ENCODE peak calls at places on chromosomes 7 and 10, in four cellular contexts. One of them, this sample, is unnamed.
A peak's percentile ranks its signal among the peaks of the same experiment; 100 is the strongest.

GRCh38 chr10:73818402-73818801 is 7.0 kb upstream of the NDST2 start:
- DNase-seq in HCT116: no peak
- DNase-seq in endothelial cell of umbilical vein: no peak
- DNase-seq in HepG2: no peak
- DNase-seq in this sample: no peak

GRCh38 chr10:15237351-15237750 is 68.9 kb upstream of the NMT2 start:
- DNase-seq in HCT116: no peak
- DNase-seq in endothelial cell of umbilical vein: peak; percentile 42
- DNase-seq in HepG2: no peak
- DNase-seq in this sample: peak; percentile 65

GRCh38 chr7:30526163-30526562 is 21.5 kb upstream of the GGCT start:
- DNase-seq in HCT116: no peak
- DNase-seq in endothelial cell of umbilical vein: no peak
- DNase-seq in HepG2: no peak
- DNase-seq in this sample: no peak

GRCh38 chr7:50656141-50656895 is 91.1 kb upstream of the DDC start:
- DNase-seq in HCT116: no peak
- DNase-seq in endothelial cell of umbilical vein: no peak
- DNase-seq in HepG2: no peak
- DNase-seq in this sample: no peak

GRCh38 chr7:92751902-92752901 is 84.2 kb downstream of the CDK6 start:
- DNase-seq in HCT116: peak; percentile 77
- DNase-seq in endothelial cell of umbilical vein: peak; percentile 77
- DNase-seq in HepG2: peak; percentile 93
- DNase-seq in this sample: peak; percentile 95

GRCh38 chr10:86650151-86650550 is 4.2 kb upstream of the OPN4 start:
- DNase-seq in HCT116: no peak
- DNase-seq in endothelial cell of umbilical vein: no peak
- DNase-seq in HepG2: no peak
- DNase-seq in this sample: no peak

GRCh38 chr10:12730809-12731519 is 270.5 kb downstream of the CCDC3 start:
- DNase-seq in HCT116: no peak
- DNase-seq in endothelial cell of umbilical vein: no peak
- DNase-seq in HepG2: no peak
- DNase-seq in this sample: no peak

GRCh38 chr10:51325649-51326048 is 251.4 kb downstream of the PRKG1 start:
- DNase-seq in HCT116: no peak
- DNase-seq in endothelial cell of umbilical vein: no peak
- DNase-seq in HepG2: no peak
- DNase-seq in this sample: no peak

GRCh38 chr7:155402941-155403340 is 55.0 kb upstream of the EN2 start:
- DNase-seq in HCT116: no peak
- DNase-seq in endothelial cell of umbilical vein: no peak
- DNase-seq in HepG2: no peak
- DNase-seq in this sample: no peak

GRCh38 chr10:71534552-71535158 is 137.9 kb downstream of the CDH23 start:
- DNase-seq in HCT116: no peak
- DNase-seq in endothelial cell of umbilical vein: no peak
- DNase-seq in HepG2: no peak
- DNase-seq in this sample: no peak

GRCh38 chr7:1787241-1787640 is 117.2 kb downstream of the ELFN1 start:
- DNase-seq in HCT116: no peak
- DNase-seq in endothelial cell of umbilical vein: no peak
- DNase-seq in HepG2: no peak
- DNase-seq in this sample: no peak

GRCh38 chr10:102621418-102622325 is 22.6 kb upstream of the TRIM8 start:
- DNase-seq in HCT116: no peak
- DNase-seq in endothelial cell of umbilical vein: peak; percentile 59
- DNase-seq in HepG2: peak; percentile 60
- DNase-seq in this sample: peak; percentile 61

GRCh38 chr10:31765546-31765945 is 163.1 kb downstream of the ARHGAP12 start:
- DNase-seq in HCT116: no peak
- DNase-seq in endothelial cell of umbilical vein: no peak
- DNase-seq in HepG2: no peak
- DNase-seq in this sample: no peak

GRCh38 chr7:105890290-105890997 is 14.0 kb upstream of the ATXN7L1 start:
- DNase-seq in HCT116: no peak
- DNase-seq in endothelial cell of umbilical vein: no peak
- DNase-seq in HepG2: no peak
- DNase-seq in this sample: peak; percentile 67

GRCh38 chr7:133822001-133822641 is 305.0 kb upstream of the LRGUK start:
- DNase-seq in HCT116: no peak
- DNase-seq in endothelial cell of umbilical vein: no peak
- DNase-seq in HepG2: no peak
- DNase-seq in this sample: no peak

GRCh38 chr10:22333667-22334282 is 11.5 kb upstream of the SPAG6 start:
- DNase-seq in HCT116: no peak
- DNase-seq in endothelial cell of umbilical vein: no peak
- DNase-seq in HepG2: no peak
- DNase-seq in this sample: no peak

GRCh38 chr10:22334414-22335203 is 10.7 kb upstream of the SPAG6 start:
- DNase-seq in HCT116: no peak
- DNase-seq in endothelial cell of umbilical vein: no peak
- DNase-seq in HepG2: no peak
- DNase-seq in this sample: no peak

GRCh38 chr10:22338260-22338894 is 6.9 kb upstream of the SPAG6 start:
- DNase-seq in HCT116: no peak
- DNase-seq in endothelial cell of umbilical vein: no peak
- DNase-seq in HepG2: no peak
- DNase-seq in this sample: no peak

GRCh38 chr10:22333167-22333566 is 12.1 kb upstream of the SPAG6 start:
- DNase-seq in HCT116: no peak
- DNase-seq in endothelial cell of umbilical vein: no peak
- DNase-seq in HepG2: no peak
- DNase-seq in this sample: no peak

GRCh38 chr10:22335204-22335956 is 9.9 kb upstream of the SPAG6 start:
- DNase-seq in HCT116: no peak
- DNase-seq in endothelial cell of umbilical vein: peak; percentile 40
- DNase-seq in HepG2: no peak
- DNase-seq in this sample: peak; percentile 37
- H3K9ac ChIP-seq in HCT116: no peak overlapping the region
- H3K9ac ChIP-seq in endothelial cell of umbilical vein: no peak overlapping the region
- H3K9ac ChIP-seq in HepG2: no peak overlapping the region
- H3K9ac ChIP-seq in this sample: peak overlapping the region; percentile 51

GRCh38 chr7:129466796-129467195 is 32.6 kb downstream of the STRIP2 start:
- DNase-seq in HCT116: no peak
- DNase-seq in endothelial cell of umbilical vein: no peak
- DNase-seq in HepG2: no peak
- DNase-seq in this sample: no peak

GRCh38 chr7:129465080-129465479 is 30.8 kb downstream of the STRIP2 start:
- DNase-seq in HCT116: no peak
- DNase-seq in endothelial cell of umbilical vein: no peak
- DNase-seq in HepG2: no peak
- DNase-seq in this sample: no peak

GRCh38 chr7:129462445-129462844 is 28.2 kb downstream of the STRIP2 start:
- DNase-seq in HCT116: no peak
- DNase-seq in endothelial cell of umbilical vein: no peak
- DNase-seq in HepG2: no peak
- DNase-seq in this sample: no peak

GRCh38 chr7:129461809-129462208 is 27.6 kb downstream of the STRIP2 start:
- DNase-seq in HCT116: no peak
- DNase-seq in endothelial cell of umbilical vein: no peak
- DNase-seq in HepG2: no peak
- DNase-seq in this sample: no peak

GRCh38 chr7:129464194-129464593 is 30.0 kb downstream of the STRIP2 start:
- DNase-seq in HCT116: no peak
- DNase-seq in endothelial cell of umbilical vein: no peak
- DNase-seq in HepG2: no peak
- DNase-seq in this sample: no peak
- H3K4me2 ChIP-seq in HCT116: no peak overlapping the region
- H3K4me2 ChIP-seq in endothelial cell of umbilical vein: no peak overlapping the region
- H3K4me2 ChIP-seq in HepG2: no peak overlapping the region
- H3K4me2 ChIP-seq in this sample: no peak overlapping the region

GRCh38 chr7:5469375-5470166 is 45.9 kb upstream of the TNRC18 start:
- DNase-seq in HCT116: no peak
- DNase-seq in endothelial cell of umbilical vein: no peak
- DNase-seq in HepG2: no peak
- DNase-seq in this sample: no peak
- H3K9ac ChIP-seq in HCT116: no peak overlapping the region
- H3K9ac ChIP-seq in endothelial cell of umbilical vein: no peak overlapping the region
- H3K9ac ChIP-seq in HepG2: no peak overlapping the region
- H3K9ac ChIP-seq in this sample: no peak overlapping the region

GRCh38 chr10:23820789-23821188 is 381.9 kb downstream of the OTUD1 start:
- DNase-seq in HCT116: no peak
- DNase-seq in endothelial cell of umbilical vein: no peak
- DNase-seq in HepG2: no peak
- DNase-seq in this sample: no peak

GRCh38 chr10:23813687-23814086 is 374.8 kb downstream of the OTUD1 start:
- DNase-seq in HCT116: no peak
- DNase-seq in endothelial cell of umbilical vein: no peak
- DNase-seq in HepG2: no peak
- DNase-seq in this sample: no peak

GRCh38 chr10:23818484-23818883 is 379.6 kb downstream of the OTUD1 start:
- DNase-seq in HCT116: no peak
- DNase-seq in endothelial cell of umbilical vein: no peak
- DNase-seq in HepG2: no peak
- DNase-seq in this sample: no peak
- H3K4me2 ChIP-seq in HCT116: no peak overlapping the region
- H3K4me2 ChIP-seq in endothelial cell of umbilical vein: no peak overlapping the region
- H3K4me2 ChIP-seq in HepG2: no peak overlapping the region
- H3K4me2 ChIP-seq in this sample: no peak overlapping the region